ENCODE peak calls at places on chromosomes 12 and 14, in seven cellular contexts. F is GM19239; E is RPMI7951; J is dorsolateral prefrontal cortex; U is EL; Z is progenitor cell of endocrine pancreas; S is stimulated activated CD8-positive, alpha-beta memory T cell treated with anti-CD3 and anti-CD28 coated beads, Interleukin-4, amount 100 ng/mL, for 1 hour. A is an unnamed sample.

GRCh38 chr14:91405241-91405721 is 12.3 kb downstream of the CCDC88C start:
- DNase-seq in F (no peak), E (no peak), J (no peak), U (no peak), Z (no peak), S (no peak), A (no peak)

GRCh38 chr14:105861985-105862465 is 335.6 kb downstream of the TMEM121 start:
- DNase-seq in F (no peak), E (no peak), J (peak), U (no peak), Z (no peak), S (no peak), A (no peak)

GRCh38 chr14:72513994-72514659 is 379.8 kb downstream of the DPF3 start:
- DNase-seq in F (no peak), E (peak), J (no peak), U (peak), Z (no peak), S (no peak), A (peak)

GRCh38 chr12:43957732-43958131 is 121.9 kb downstream of the TMEM117 start:
- DNase-seq in F (peak), E (peak), J (no peak), U (peak), Z (no peak), S (no peak), A (peak)

GRCh38 chr12:70733385-70733784 is 96.2 kb upstream of the PTPRB start:
- DNase-seq in F (peak), E (peak), J (no peak), U (peak), Z (peak), S (no peak), A (peak)

GRCh38 chr14:100383727-100384158 is 60.6 kb downstream of the SLC25A47 start:
- DNase-seq in F (peak), E (peak), J (peak), U (peak), Z (peak), S (peak), A (no peak)

GRCh38 chr12:130477221-130477620 is 139.5 kb downstream of the PIWIL1 start:
- DNase-seq in F (no peak), E (no peak), J (no peak), U (no peak), Z (no peak), S (no peak), A (no peak)

GRCh38 chr12:131808744-131809371 is 19.3 kb upstream of the MMP17 start:
- DNase-seq in F (no peak), E (peak), J (no peak), U (peak), Z (no peak), S (no peak), A (no peak)

GRCh38 chr14:77979666-77980351 is 179.9 kb downstream of the ADCK1 start:
- DNase-seq in F (no peak), E (peak), J (peak), U (peak), Z (no peak), S (no peak), A (no peak)

GRCh38 chr12:27865421-27865820 is 85.4 kb upstream of the MANSC4 start:
- DNase-seq in F (no peak), E (peak), J (no peak), U (peak), Z (no peak), S (no peak), A (no peak)

GRCh38 chr14:99899578-99900178 is 106.5 kb downstream of the EML1 start:
- DNase-seq in F (no peak), E (peak), J (no peak), U (peak), Z (no peak), S (no peak), A (no peak)

GRCh38 chr12:1881301-1881700 is 37.2 kb downstream of the CACNA2D4 start:
- DNase-seq in F (no peak), E (no peak), J (no peak), U (no peak), Z (no peak), S (no peak), A (no peak)

GRCh38 chr14:36208690-36209278 is 32.3 kb upstream of the PTCSC3 start:
- DNase-seq in F (no peak), E (no peak), J (no peak), U (no peak), Z (no peak), S (no peak), A (no peak)

GRCh38 chr12:80033457-80033856 is 65.9 kb upstream of the OTOGL start:
- DNase-seq in F (no peak), E (peak), J (no peak), U (peak), Z (no peak), S (no peak), A (no peak)

GRCh38 chr14:100899841-100900771 is 3.4 kb downstream of the RTL1 start:
- DNase-seq in F (no peak), E (no peak), J (no peak), U (no peak), Z (no peak), S (no peak), A (no peak)

GRCh38 chr12:125467363-125467762 is 402.1 kb downstream of the AACS start:
- DNase-seq in F (no peak), E (no peak), J (no peak), U (no peak), Z (no peak), S (no peak), A (no peak)

GRCh38 chr14:77478796-77479195 is 19.8 kb downstream of the ISM2 start:
- DNase-seq in F (peak), E (no peak), J (no peak), U (no peak), Z (no peak), S (no peak), A (no peak)

GRCh38 chr12:95146767-95147166 is 70.5 kb downstream of the FGD6 start:
- DNase-seq in F (no peak), E (peak), J (no peak), U (peak), Z (no peak), S (no peak), A (no peak)

GRCh38 chr12:1606021-1606622 is 11.7 kb upstream of the FBXL14 start:
- DNase-seq in F (no peak), E (peak), J (peak), U (peak), Z (no peak), S (peak), A (no peak)

GRCh38 chr12:53791735-53792326 is 40.1 kb upstream of the CISTR start:
- DNase-seq in F (no peak), E (no peak), J (no peak), U (peak), Z (no peak), S (no peak), A (peak)

GRCh38 chr12:91419809-91420208 is 237.2 kb upstream of the DCN start:
- DNase-seq in F (no peak), E (no peak), J (no peak), U (no peak), Z (no peak), S (no peak), A (no peak)

GRCh38 chr12:14723763-14724162 is 27.4 kb upstream of the GUCY2C start:
- DNase-seq in F (peak), E (peak), J (no peak), U (peak), Z (no peak), S (peak), A (no peak)

GRCh38 chr12:77133566-77133965 is 68.2 kb upstream of the E2F7 start:
- DNase-seq in F (no peak), E (peak), J (no peak), U (peak), Z (peak), S (no peak), A (peak)

GRCh38 chr12:28787151-28787550 is 361.9 kb upstream of the FAR2 start:
- DNase-seq in F (no peak), E (peak), J (no peak), U (no peak), Z (no peak), S (no peak), A (no peak)

GRCh38 chr12:108615918-108616317 is 17.8 kb downstream of the SELPLG start:
- DNase-seq in F (no peak), E (no peak), J (no peak), U (no peak), Z (no peak), S (no peak), A (no peak)

GRCh38 chr12:32761716-32762115 is 6.0 kb upstream of the YARS2 start:
- DNase-seq in F (no peak), E (no peak), J (no peak), U (no peak), Z (no peak), S (no peak), A (no peak)